ENCODE peak calls at places on chromosomes 6 and 20, in five cellular contexts. Z is IMR-90, S is A549, G is K562, Q is GM12878. U is an unnamed sample.

GRCh38 chr6:4662886-4663285 is 113.3 kb upstream of the CDYL start:
- DNase-seq in Z (no peak), S (no peak), G (no peak), Q (no peak), U (no peak)

GRCh38 chr6:158631678-158632537 is 12.6 kb downstream of the DYNLT1 start:
- DNase-seq in Z (peak; percentile 97), S (peak; percentile 51), G (peak; percentile 84), Q (no peak), U (no peak)

GRCh38 chr20:835220-836045 is 1.9 kb downstream of the FAM110A start:
- DNase-seq in Z (no peak), S (no peak), G (no peak), Q (no peak), U (no peak)

GRCh38 chr6:31086788-31087440 is 25.5 kb downstream of the C6orf15 start:
- DNase-seq in Z (peak; percentile 84), S (no peak), G (no peak), Q (no peak), U (no peak)

GRCh38 chr6:105609375-105609991 is 206.6 kb upstream of the PREP start:
- DNase-seq in Z (peak; percentile 92), S (peak; percentile 55), G (no peak), Q (no peak), U (no peak)

GRCh38 chr20:12414446-12415274 is 497.0 kb downstream of the BTBD3 start:
- DNase-seq in Z (no peak), S (no peak), G (no peak), Q (no peak), U (peak; percentile 20)

GRCh38 chr6:164108869-164109769 is 694.6 kb downstream of the QKI start:
- DNase-seq in Z (no peak), S (no peak), G (no peak), Q (no peak), U (no peak)

GRCh38 chr6:45756611-45757010 is 259.0 kb downstream of the CLIC5 start:
- DNase-seq in Z (no peak), S (no peak), G (no peak), Q (no peak), U (no peak)

GRCh38 chr20:1263853-1264252 is 2.2 kb upstream of the SNPH start:
- DNase-seq in Z (peak; percentile 60), S (no peak), G (no peak), Q (no peak), U (no peak)

GRCh38 chr6:157223021-157223430 is 100.3 kb downstream of the TMEM242 start:
- DNase-seq in Z (no peak), S (no peak), G (no peak), Q (no peak), U (no peak)

GRCh38 chr6:50116797-50117542 is 67.2 kb upstream of the DEFB112 start:
- DNase-seq in Z (no peak), S (no peak), G (no peak), Q (no peak), U (no peak)

DNA sequence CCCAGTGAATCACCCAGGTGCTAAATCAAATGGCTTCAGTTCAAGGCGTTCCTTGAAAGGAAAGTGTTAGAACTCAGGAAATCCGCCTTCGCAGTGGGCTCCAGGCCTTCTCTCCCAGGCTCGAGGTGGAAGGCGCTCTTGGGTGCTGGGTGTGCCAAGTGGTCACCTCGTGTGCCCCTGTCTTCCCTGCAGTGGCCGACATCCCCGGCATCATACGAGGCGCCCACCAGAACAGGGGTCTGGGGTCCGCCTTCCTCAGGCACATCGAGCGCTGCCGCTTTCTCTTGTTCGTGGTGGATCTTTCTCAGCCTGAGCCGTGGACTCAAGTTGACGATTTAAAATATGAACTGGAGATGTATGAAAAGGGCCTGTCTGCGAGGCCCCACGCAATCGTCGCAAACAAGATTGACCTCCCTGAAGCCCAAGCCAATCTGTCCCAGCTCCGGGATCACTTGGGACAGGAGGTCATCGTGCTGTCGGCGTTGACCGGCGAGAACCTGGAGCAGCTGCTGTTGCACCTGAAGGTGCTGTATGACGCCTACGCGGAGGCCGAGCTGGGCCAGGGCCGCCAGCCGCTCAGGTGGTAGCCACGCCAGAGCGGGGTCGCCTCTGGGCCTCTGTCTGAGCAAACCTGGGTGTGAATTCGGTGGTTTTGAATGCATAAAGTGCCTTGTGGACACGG is 17.8 kb downstream of the MTG2 start:
- DNase-seq in Z (no peak), S (no peak), G (no peak), Q (no peak), U (no peak)
- TF ChIP-seq RCOR1 in Z (no peak), S (no peak), G (no peak), Q (no peak), U (no peak)

GRCh38 chr6:149566372-149567193 is at the start of gene GINM1:
- DNase-seq in Z (peak; percentile 15), S (peak; percentile 43), G (peak; percentile 51), Q (no peak), U (peak; percentile 52)

GRCh38 chr6:149567846-149568585 is 1.8 kb downstream of the GINM1 start:
- DNase-seq in Z (no peak), S (no peak), G (no peak), Q (no peak), U (no peak)

GRCh38 chr6:149565539-149566371 is 420 bp upstream of the GINM1 start:
- DNase-seq in Z (peak; percentile 92), S (peak; percentile 87), G (peak; percentile 99), Q (peak; percentile 90), U (peak; percentile 99)

GRCh38 chr6:149563928-149564325 is 2.2 kb upstream of the GINM1 start:
- DNase-seq in Z (no peak), S (no peak), G (no peak), Q (no peak), U (no peak)

GRCh38 chr6:149567194-149567586 is 1.0 kb downstream of the GINM1 start:
- DNase-seq in Z (no peak), S (no peak), G (no peak), Q (no peak), U (no peak)
- TF ChIP-seq RCOR1 in Z (no peak), S (no peak), G (no peak), Q (no peak), U (no peak)

GRCh38 chr6:33634203-33634727 is 13.1 kb downstream of the ITPR3 start:
- DNase-seq in Z (no peak), S (peak; percentile 18), G (no peak), Q (no peak), U (peak; percentile 78)

GRCh38 chr6:33634986-33635385 is 13.9 kb downstream of the ITPR3 start:
- DNase-seq in Z (no peak), S (no peak), G (no peak), Q (no peak), U (no peak)

GRCh38 chr6:33633084-33633461 is 12.0 kb downstream of the ITPR3 start:
- DNase-seq in Z (no peak), S (no peak), G (no peak), Q (no peak), U (no peak)

GRCh38 chr6:33632603-33633039 is 11.5 kb downstream of the ITPR3 start:
- DNase-seq in Z (no peak), S (peak; percentile 58), G (peak; percentile 76), Q (no peak), U (peak; percentile 80)

DNA sequence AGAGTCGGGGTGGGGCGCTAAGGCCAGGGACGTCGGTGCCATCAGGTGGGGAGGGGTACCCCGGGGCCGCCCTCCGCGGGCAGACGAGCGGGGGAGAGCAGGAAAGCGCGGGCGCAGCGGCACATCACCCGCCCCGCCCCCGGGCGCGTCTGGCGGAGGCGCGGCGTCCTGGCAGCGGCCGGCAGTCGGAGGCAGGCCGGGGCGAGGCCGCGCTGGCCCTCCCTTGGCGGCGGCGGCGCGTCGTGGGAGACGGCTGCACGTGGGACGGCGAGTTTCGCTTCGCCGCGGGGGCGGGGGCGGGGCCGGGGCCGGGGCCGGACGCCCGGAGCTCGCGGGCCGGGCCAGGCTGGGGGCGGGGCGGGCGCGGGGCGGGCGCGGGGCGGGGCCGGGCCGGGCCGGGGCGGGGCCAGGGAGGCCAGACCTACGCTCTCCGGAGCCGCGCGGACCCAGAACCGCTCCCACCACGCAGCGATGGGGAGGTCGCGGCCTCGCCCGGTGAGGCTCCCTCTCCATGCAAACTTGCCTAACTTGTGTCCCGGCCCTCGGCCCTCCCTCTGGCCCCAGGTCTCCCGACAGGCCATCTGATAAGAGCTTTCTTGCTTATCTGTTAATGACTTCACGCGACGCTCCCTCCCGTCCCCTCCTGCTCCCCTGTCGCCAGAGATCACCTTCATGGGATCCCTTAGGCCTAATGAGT is 12.5 kb downstream of the ITPR3 start:
- DNase-seq in Z (peak; percentile 27), S (peak; percentile 35), G (peak; percentile 94), Q (no peak), U (peak; percentile 90)
- TF ChIP-seq RCOR1 in Z (no peak), S (no peak), G (peak; percentile 11), Q (no peak), U (no peak)

GRCh38 chr6:12957321-12958051 is 240.9 kb downstream of the PHACTR1 start:
- DNase-seq in Z (peak; percentile 13), S (peak; percentile 6), G (no peak), Q (no peak), U (peak; percentile 59)

GRCh38 chr6:12956991-12957320 is 240.4 kb downstream of the PHACTR1 start:
- DNase-seq in Z (no peak), S (no peak), G (no peak), Q (no peak), U (no peak)

GRCh38 chr6:12961761-12962160 is 245.2 kb downstream of the PHACTR1 start:
- DNase-seq in Z (no peak), S (no peak), G (no peak), Q (no peak), U (no peak)

GRCh38 chr6:12955996-12956395 is 239.4 kb downstream of the PHACTR1 start:
- DNase-seq in Z (no peak), S (no peak), G (no peak), Q (no peak), U (no peak)

DNA sequence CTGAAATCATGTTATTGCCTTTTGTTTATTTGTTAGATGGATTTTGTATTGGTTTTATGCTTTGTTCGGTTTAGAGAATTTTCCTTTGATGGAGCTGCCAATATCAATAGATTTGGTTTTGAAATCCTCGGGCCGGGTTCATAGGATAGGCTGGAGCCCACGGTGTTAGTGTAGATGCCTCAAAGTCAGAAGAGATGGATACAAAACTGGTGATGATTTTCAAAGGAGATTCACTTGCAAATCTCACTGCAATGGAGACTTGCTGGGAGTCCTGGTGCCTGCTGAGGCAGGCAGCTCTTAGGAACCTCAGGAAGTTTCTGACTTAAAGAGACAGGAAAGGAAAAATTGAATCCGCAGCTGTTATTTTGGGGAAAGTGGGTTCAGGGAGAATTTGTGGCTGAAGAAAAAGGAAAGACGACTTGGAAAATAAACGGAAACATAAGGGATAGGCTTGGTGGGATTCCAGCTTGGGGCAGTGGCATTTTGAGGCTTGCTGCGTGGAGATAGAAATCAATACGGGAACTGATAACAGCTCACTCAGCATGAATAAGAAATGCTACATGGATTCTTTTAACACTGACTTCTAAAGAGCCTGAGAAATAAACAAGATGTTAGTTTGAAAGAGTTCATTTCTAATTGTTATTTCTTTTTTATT is 241.6 kb downstream of the PHACTR1 start:
- DNase-seq in Z (no peak), S (no peak), G (no peak), Q (no peak), U (no peak)
- TF ChIP-seq RCOR1 in Z (no peak), S (no peak), G (no peak), Q (no peak), U (no peak)

DNA sequence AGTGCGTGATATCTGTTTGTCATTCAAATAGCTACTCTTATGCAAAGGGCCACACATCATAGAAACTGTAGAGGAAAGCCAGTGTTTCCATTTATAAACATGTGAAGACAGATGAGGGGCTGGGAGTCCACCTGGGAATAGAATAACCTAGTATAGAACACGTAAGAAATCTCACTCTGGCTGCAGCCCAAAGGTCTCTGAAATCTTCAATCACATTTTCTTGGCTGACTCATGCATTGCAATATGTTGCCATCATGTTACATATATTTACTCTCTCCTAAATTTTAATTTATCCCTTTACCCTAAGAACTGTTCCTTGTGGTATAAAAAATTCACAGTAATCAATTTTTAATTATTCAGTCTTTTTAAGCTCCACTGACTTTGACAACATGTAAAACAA is 123.1 kb downstream of the ELOVL4 start:
- DNase-seq in Z (no peak), S (no peak), G (no peak), Q (no peak), U (no peak)
- TF ChIP-seq RCOR1 in Z (no peak), S (no peak), G (no peak), Q (no peak), U (no peak)

GRCh38 chr6:141041596-141042087 is 1091.1 kb upstream of the GJE1 start:
- DNase-seq in Z (no peak), S (no peak), G (no peak), Q (no peak), U (no peak)
- TF ChIP-seq RCOR1 in Z (no peak), S (no peak), G (no peak), Q (no peak), U (no peak)

U was measured in SK-N-SH.